ENCODE peak calls at places on chromosomes 5 and 9, in seven cellular contexts. One of them, this sample, is unnamed. For H3K27me3, the result is how much of the 10 kb centered on the place peaks cover.

GRCh38 chr5:136030956-136031611 is 2.3 kb downstream of the TGFBI start:
- DNase-seq in left ventricle myocardium inferior: no peak
- DNase-seq in tibial nerve: no peak
- DNase-seq in cardiac muscle cell: no peak
- DNase-seq in mesendoderm: no peak
- DNase-seq in endodermal cell: peak
- DNase-seq in aorta: no peak
- DNase-seq in this sample: no peak

GRCh38 chr9:134895849-134896833 is 15.5 kb downstream of the FCN2 start:
- DNase-seq in left ventricle myocardium inferior: peak
- DNase-seq in aorta: peak
- DNase-seq in cardiac muscle cell: peak
- DNase-seq in mesendoderm: no peak
- DNase-seq in tibial nerve: peak
- DNase-seq in endodermal cell: no peak
- DNase-seq in this sample: no peak

GRCh38 chr5:19064094-19064493 is 923.9 kb downstream of the CDH18 start:
- DNase-seq in left ventricle myocardium inferior: no peak
- DNase-seq in cardiac muscle cell: no peak
- DNase-seq in aorta: no peak
- DNase-seq in mesendoderm: no peak
- DNase-seq in endodermal cell: no peak
- DNase-seq in tibial nerve: no peak
- DNase-seq in this sample: no peak

GRCh38 chr5:10595305-10595677 is 31.4 kb downstream of the ANKRD33B start:
- DNase-seq in cardiac muscle cell: no peak
- DNase-seq in endodermal cell: no peak
- DNase-seq in left ventricle myocardium inferior: no peak
- DNase-seq in mesendoderm: no peak
- DNase-seq in aorta: no peak
- DNase-seq in tibial nerve: no peak
- DNase-seq in this sample: no peak

GRCh38 chr9:129310666-129311350 is 132.7 kb upstream of the IER5L start:
- DNase-seq in cardiac muscle cell: no peak
- DNase-seq in endodermal cell: peak
- DNase-seq in left ventricle myocardium inferior: no peak
- DNase-seq in mesendoderm: no peak
- DNase-seq in aorta: peak
- DNase-seq in tibial nerve: no peak
- DNase-seq in this sample: no peak

GRCh38 chr9:94672811-94673487 is 33.6 kb upstream of the FBP1 start:
- DNase-seq in cardiac muscle cell: no peak
- DNase-seq in left ventricle myocardium inferior: no peak
- DNase-seq in mesendoderm: peak
- DNase-seq in endodermal cell: no peak
- DNase-seq in aorta: no peak
- DNase-seq in tibial nerve: no peak
- DNase-seq in this sample: no peak

GRCh38 chr5:167726641-167727040 is 564.8 kb upstream of the WWC1 start:
- DNase-seq in mesendoderm: peak
- DNase-seq in cardiac muscle cell: no peak
- DNase-seq in aorta: no peak
- DNase-seq in left ventricle myocardium inferior: no peak
- DNase-seq in tibial nerve: no peak
- DNase-seq in endodermal cell: no peak
- DNase-seq in this sample: no peak

GRCh38 chr5:170338933-170339779 is 41.6 kb upstream of the LCP2 start:
- DNase-seq in mesendoderm: peak
- DNase-seq in aorta: no peak
- DNase-seq in endodermal cell: peak
- DNase-seq in left ventricle myocardium inferior: no peak
- DNase-seq in tibial nerve: no peak
- DNase-seq in cardiac muscle cell: no peak
- DNase-seq in this sample: no peak

GRCh38 chr5:119752921-119753886 is 123.8 kb downstream of the FAM170A start:
- DNase-seq in aorta: no peak
- DNase-seq in mesendoderm: peak
- DNase-seq in left ventricle myocardium inferior: no peak
- DNase-seq in tibial nerve: no peak
- DNase-seq in cardiac muscle cell: no peak
- DNase-seq in endodermal cell: peak
- DNase-seq in this sample: no peak

GRCh38 chr9:17776735-17777134 is 197.9 kb downstream of the SH3GL2 start:
- DNase-seq in aorta: no peak
- DNase-seq in cardiac muscle cell: no peak
- DNase-seq in endodermal cell: no peak
- DNase-seq in tibial nerve: no peak
- DNase-seq in mesendoderm: no peak
- DNase-seq in left ventricle myocardium inferior: peak
- DNase-seq in this sample: no peak

GRCh38 chr5:123193176-123193575 is 104.1 kb downstream of the PRDM6 start:
- DNase-seq in left ventricle myocardium inferior: no peak
- DNase-seq in aorta: no peak
- DNase-seq in mesendoderm: no peak
- DNase-seq in tibial nerve: no peak
- DNase-seq in endodermal cell: no peak
- DNase-seq in cardiac muscle cell: no peak
- DNase-seq in this sample: no peak
- H3K27ac ChIP-seq in left ventricle myocardium inferior: no peak
- H3K27ac ChIP-seq in aorta: no peak
- H3K27ac ChIP-seq in mesendoderm: no peak
- H3K27ac ChIP-seq in tibial nerve: no peak
- H3K27ac ChIP-seq in endodermal cell: no peak
- H3K27ac ChIP-seq in cardiac muscle cell: no peak
- H3K27ac ChIP-seq in this sample: no peak

GRCh38 chr5:150307617-150308426 is 5.1 kb upstream of the ARSI start:
- DNase-seq in endodermal cell: no peak
- DNase-seq in aorta: no peak
- DNase-seq in mesendoderm: no peak
- DNase-seq in tibial nerve: no peak
- DNase-seq in cardiac muscle cell: peak
- DNase-seq in left ventricle myocardium inferior: no peak
- DNase-seq in this sample: no peak
- H3K4me3 ChIP-seq in endodermal cell: no peak
- H3K4me3 ChIP-seq in aorta: no peak
- H3K4me3 ChIP-seq in mesendoderm: no peak
- H3K4me3 ChIP-seq in tibial nerve: no peak
- H3K4me3 ChIP-seq in cardiac muscle cell: no peak
- H3K4me3 ChIP-seq in left ventricle myocardium inferior: no peak
- H3K4me3 ChIP-seq in this sample: no peak

GRCh38 chr5:113480243-113480642 is 8.0 kb downstream of the MCC start:
- DNase-seq in left ventricle myocardium inferior: no peak
- DNase-seq in cardiac muscle cell: no peak
- DNase-seq in tibial nerve: no peak
- DNase-seq in endodermal cell: no peak
- DNase-seq in aorta: no peak
- DNase-seq in mesendoderm: no peak
- DNase-seq in this sample: no peak

GRCh38 chr5:113474100-113474700 is 14.1 kb downstream of the MCC start:
- DNase-seq in aorta: no peak
- DNase-seq in cardiac muscle cell: peak
- DNase-seq in endodermal cell: no peak
- DNase-seq in left ventricle myocardium inferior: no peak
- DNase-seq in mesendoderm: peak
- DNase-seq in tibial nerve: no peak
- DNase-seq in this sample: no peak

DNA sequence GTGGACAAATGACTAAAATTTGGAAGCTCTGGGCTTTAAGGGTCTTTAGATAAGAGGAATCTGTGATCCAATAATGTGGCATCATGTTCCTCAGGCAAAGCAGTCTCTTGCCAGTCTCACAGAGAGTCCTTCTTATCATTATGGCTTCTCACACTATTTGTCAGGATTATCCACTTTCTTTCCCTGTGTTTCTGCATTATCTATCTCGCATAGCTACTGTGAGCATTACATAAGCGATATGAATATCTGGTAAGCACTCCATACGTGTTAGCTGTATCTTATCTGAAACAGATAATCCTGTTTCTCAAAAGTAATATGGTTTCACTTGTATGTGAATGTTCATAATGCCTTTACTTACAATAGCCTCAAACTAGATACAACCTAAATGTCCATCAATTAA is 9.6 kb downstream of the MCC start:
- DNase-seq in left ventricle myocardium inferior: no peak
- DNase-seq in tibial nerve: no peak
- DNase-seq in endodermal cell: no peak
- DNase-seq in aorta: no peak
- DNase-seq in cardiac muscle cell: no peak
- DNase-seq in mesendoderm: peak
- DNase-seq in this sample: no peak
- H3K27me3 ChIP-seq in left ventricle myocardium inferior: under half
- H3K27me3 ChIP-seq in tibial nerve: under half
- H3K27me3 ChIP-seq in endodermal cell: under half
- H3K27me3 ChIP-seq in aorta: under half
- H3K27me3 ChIP-seq in cardiac muscle cell: under half
- H3K27me3 ChIP-seq in mesendoderm: under half
- H3K27me3 ChIP-seq in this sample: under half

DNA sequence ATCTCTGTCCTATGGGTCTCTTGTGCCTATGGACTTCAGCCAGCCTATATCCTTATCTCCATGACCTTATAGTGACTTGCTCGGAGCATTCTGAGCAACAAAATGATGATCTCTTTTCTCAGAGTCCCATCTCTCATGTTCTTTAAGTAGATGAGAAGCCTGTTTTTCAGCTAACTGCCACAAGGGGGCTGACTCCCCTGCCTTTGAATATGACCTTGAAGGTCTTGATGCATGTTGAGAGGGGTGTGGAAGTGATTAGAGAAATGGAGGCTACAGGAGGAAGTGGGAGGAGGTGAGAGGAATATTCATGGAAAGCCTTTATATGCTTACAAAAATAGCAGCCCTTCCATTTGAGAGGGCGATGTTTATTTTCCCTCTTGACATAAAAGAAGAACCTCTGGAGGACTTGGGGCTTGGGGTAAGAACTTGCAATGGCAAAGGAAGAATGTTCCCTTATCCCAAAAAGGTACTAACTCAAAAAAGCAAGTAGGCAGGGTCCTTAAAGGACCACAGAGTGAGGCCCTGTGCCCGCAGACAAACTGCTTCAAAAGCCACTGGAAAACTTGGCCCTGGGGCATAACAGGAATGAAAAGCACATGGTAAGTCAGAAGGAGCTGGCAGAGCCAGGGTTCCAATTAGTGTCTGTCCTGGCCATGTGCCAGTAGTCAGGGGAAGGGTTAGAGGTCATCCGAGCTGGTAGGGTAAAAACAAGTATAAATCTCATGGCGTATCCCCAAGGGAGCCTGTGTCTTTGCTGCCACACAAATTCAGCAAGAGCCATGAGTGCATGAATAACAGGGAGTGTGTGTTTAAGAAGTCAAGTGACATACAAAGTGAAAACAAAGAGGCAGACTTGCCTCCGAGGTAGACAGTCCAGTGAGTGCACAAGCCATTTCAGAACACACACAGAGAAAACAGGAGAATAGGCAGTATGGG is 39.1 kb downstream of the FGD3 start:
- DNase-seq in endodermal cell: no peak
- DNase-seq in mesendoderm: peak
- DNase-seq in tibial nerve: no peak
- DNase-seq in left ventricle myocardium inferior: no peak
- DNase-seq in cardiac muscle cell: no peak
- DNase-seq in aorta: no peak
- DNase-seq in this sample: no peak
- H3K27ac ChIP-seq in endodermal cell: no peak
- H3K27ac ChIP-seq in mesendoderm: no peak
- H3K27ac ChIP-seq in tibial nerve: no peak
- H3K27ac ChIP-seq in left ventricle myocardium inferior: no peak
- H3K27ac ChIP-seq in cardiac muscle cell: no peak
- H3K27ac ChIP-seq in aorta: no peak
- H3K27ac ChIP-seq in this sample: no peak

GRCh38 chr5:80140496-80140895 is 105.3 kb downstream of the THBS4 start:
- DNase-seq in tibial nerve: no peak
- DNase-seq in aorta: no peak
- DNase-seq in cardiac muscle cell: no peak
- DNase-seq in mesendoderm: no peak
- DNase-seq in endodermal cell: no peak
- DNase-seq in left ventricle myocardium inferior: no peak
- DNase-seq in this sample: no peak
- H3K4me3 ChIP-seq in tibial nerve: no peak
- H3K4me3 ChIP-seq in aorta: no peak
- H3K4me3 ChIP-seq in cardiac muscle cell: no peak
- H3K4me3 ChIP-seq in mesendoderm: no peak
- H3K4me3 ChIP-seq in endodermal cell: no peak
- H3K4me3 ChIP-seq in left ventricle myocardium inferior: no peak
- H3K4me3 ChIP-seq in this sample: no peak

DNA sequence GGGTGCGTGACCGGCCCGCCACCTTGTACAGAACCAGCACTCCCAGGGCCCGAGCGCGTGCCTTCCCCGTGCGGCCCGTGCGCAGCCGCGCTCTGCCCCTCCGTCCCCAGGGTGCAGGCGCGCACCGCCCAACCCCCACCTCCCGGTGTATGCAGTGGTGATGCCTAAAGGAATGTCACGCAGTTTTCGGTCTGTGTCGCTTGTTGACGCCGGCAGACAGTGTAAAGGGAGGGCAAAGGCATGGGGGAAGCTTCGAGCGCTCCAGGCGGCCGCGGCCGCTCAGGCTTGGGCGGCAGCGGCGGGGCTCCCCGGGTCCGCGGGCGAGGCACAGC is 1.3 kb downstream of the LRRC26 start:
- DNase-seq in cardiac muscle cell: no peak
- DNase-seq in mesendoderm: no peak
- DNase-seq in tibial nerve: no peak
- DNase-seq in endodermal cell: peak
- DNase-seq in left ventricle myocardium inferior: no peak
- DNase-seq in aorta: no peak
- DNase-seq in this sample: peak
- H3K27me3 ChIP-seq in cardiac muscle cell: half or more
- H3K27me3 ChIP-seq in mesendoderm: under half
- H3K27me3 ChIP-seq in tibial nerve: under half
- H3K27me3 ChIP-seq in endodermal cell: half or more
- H3K27me3 ChIP-seq in left ventricle myocardium inferior: half or more
- H3K27me3 ChIP-seq in aorta: under half
- H3K27me3 ChIP-seq in this sample: under half

This sample was measured in dorsolateral prefrontal cortex.